ENCODE peak calls at places on chromosomes 4 and X, in seven cellular contexts. D is HFF-Myc; A is AG08395; K is AML-193; N is ascending aorta; O is AG10803; M is effector CD4-positive, alpha-beta T cell. Q is an unnamed sample.

GRCh38 chr4:146368209-146368608 is 153.5 kb downstream of the SLC10A7 start:
- DNase-seq in D (no peak), A (no peak), K (no peak), N (no peak), O (no peak), M (no peak), Q (no peak)

GRCh38 chr4:113978561-113979156 is 788 bp downstream of the ARSJ start:
- DNase-seq in D (no peak), A (no peak), K (no peak), N (no peak), O (no peak), M (no peak), Q (no peak)

GRCh38 chr4:124953059-124953850 is 240.7 kb upstream of the ANKRD50 start:
- DNase-seq in D (no peak), A (peak), K (no peak), N (no peak), O (peak), M (no peak), Q (peak)

GRCh38 chr4:16289872-16290554 is 63.7 kb upstream of the TAPT1 start:
- DNase-seq in D (peak), A (peak), K (peak), N (no peak), O (peak), M (no peak), Q (no peak)

GRCh38 chrX:109685656-109686078 is 47.4 kb downstream of the ACSL4 start:
- DNase-seq in D (no peak), A (no peak), K (no peak), N (no peak), O (no peak), M (no peak), Q (no peak)

GRCh38 chr4:161816958-161817357 is 346.8 kb downstream of the FSTL5 start:
- DNase-seq in D (no peak), A (no peak), K (no peak), N (no peak), O (no peak), M (no peak), Q (no peak)

GRCh38 chr4:167930171-167930570 is 162.2 kb upstream of the ANXA10 start:
- DNase-seq in D (no peak), A (no peak), K (no peak), N (no peak), O (no peak), M (no peak), Q (no peak)

GRCh38 chr4:73222466-73223257 is 35.9 kb downstream of the ANKRD17 start:
- DNase-seq in D (peak), A (peak), K (peak), N (peak), O (peak), M (peak), Q (peak)

GRCh38 chr4:1029957-1030520 is 18.6 kb downstream of the FGFRL1 start:
- DNase-seq in D (no peak), A (no peak), K (no peak), N (no peak), O (no peak), M (no peak), Q (no peak)

GRCh38 chrX:1205681-1206611 is 6.5 kb downstream of the CRLF2 start:
- DNase-seq in D (peak), A (peak), K (no peak), N (no peak), O (peak), M (no peak), Q (peak)

GRCh38 chrX:106243376-106243775 is 75.3 kb downstream of the PWWP3B start:
- DNase-seq in D (no peak), A (no peak), K (no peak), N (no peak), O (no peak), M (no peak), Q (no peak)

GRCh38 chr4:8177544-8177943 is 18.9 kb upstream of the ABLIM2 start:
- DNase-seq in D (no peak), A (no peak), K (no peak), N (no peak), O (no peak), M (no peak), Q (no peak)

GRCh38 chr4:954211-955020 is 19.0 kb downstream of the DGKQ start:
- DNase-seq in D (no peak), A (no peak), K (no peak), N (no peak), O (no peak), M (no peak), Q (no peak)

GRCh38 chrX:45712067-45712466 is 511.4 kb upstream of the DIPK2B start:
- DNase-seq in D (no peak), A (peak), K (no peak), N (no peak), O (peak), M (no peak), Q (no peak)